ENCODE peak calls at places on chromosomes 12 and 14, in six cellular contexts. Z, T, N, E, W and Q are unnamed samples. For H3K36me3, the result is how much of the 10 kb centered on the place peaks cover.

GRCh38 chr12:49811136-49811535 is 17.1 kb downstream of the NCKAP5L start:
- DNase-seq in W (no peak), Z (no peak), T (no peak), E (no peak), N (no peak), Q (no peak)

GRCh38 chr12:111312016-111312415 is 56.9 kb downstream of the PHETA1 start:
- DNase-seq in N (no peak), W (no peak), T (no peak), Z (no peak), E (no peak), Q (no peak)

GRCh38 chr14:24224618-24225071 is 7.5 kb downstream of the NEDD8 start:
- DNase-seq in E (no peak), N (peak), Z (no peak), W (no peak), T (no peak), Q (no peak)

GRCh38 chr14:70827366-70828151 is 18.2 kb upstream of the MAP3K9 start:
- DNase-seq in N (no peak), T (no peak), E (no peak), Z (no peak), W (no peak), Q (no peak)

GRCh38 chr12:109679716-109680520 is 33.7 kb upstream of the FAM222A start:
- DNase-seq in W (no peak), E (no peak), Z (no peak), T (no peak), N (no peak), Q (no peak)

GRCh38 chr14:59090572-59090971 is 97.9 kb upstream of the DAAM1 start:
- DNase-seq in W (no peak), Z (no peak), N (no peak), E (no peak), T (no peak), Q (no peak)

GRCh38 chr14:61585598-61586538 is 109.4 kb upstream of the HIF1A start:
- DNase-seq in E (no peak), W (no peak), N (peak), T (peak), Z (no peak), Q (no peak)

GRCh38 chr12:107027304-107028053 is 40.5 kb upstream of the MTERF2 start:
- DNase-seq in T (no peak), E (peak), N (no peak), Z (peak), W (no peak), Q (peak)

GRCh38 chr14:64654072-64654899 is 49.9 kb upstream of the PLEKHG3 start:
- DNase-seq in W (no peak), T (no peak), E (no peak), N (no peak), Z (no peak), Q (no peak)

GRCh38 chr12:1886396-1887008 is 31.9 kb downstream of the CACNA2D4 start:
- DNase-seq in N (no peak), Z (no peak), T (no peak), E (no peak), W (no peak), Q (no peak)

GRCh38 chr12:39605996-39606395 is 13.6 kb downstream of the ABCD2 start:
- DNase-seq in W (no peak), E (no peak), Z (no peak), T (no peak), N (no peak), Q (no peak)

GRCh38 chr14:20734079-20734806 is 11.4 kb upstream of the EDDM3A start:
- DNase-seq in T (no peak), Z (no peak), W (no peak), N (no peak), E (no peak), Q (no peak)

GRCh38 chr14:75242546-75243273 is 35.9 kb upstream of the FOS start:
- DNase-seq in Z (peak), N (no peak), W (peak), E (no peak), T (peak), Q (no peak)

GRCh38 chr12:113888435-113888834 is 77.7 kb downstream of the RBM19 start:
- DNase-seq in Z (no peak), T (no peak), W (no peak), E (no peak), N (no peak), Q (no peak)

GRCh38 chr12:84619053-84619452 is 293.5 kb downstream of the SLC6A15 start:
- DNase-seq in E (no peak), T (no peak), W (no peak), Z (no peak), N (no peak), Q (no peak)

GRCh38 chr12:2941524-2941923 is 17.7 kb upstream of the TEAD4 start:
- DNase-seq in N (no peak), T (no peak), Z (no peak), W (no peak), E (no peak), Q (no peak)
- H3K36me3 ChIP-seq in N (under half), T (under half), Z (under half), W (under half), E (under half), Q (under half)

GRCh38 chr14:100078216-100078780 is 13.1 kb downstream of the EVL start:
- DNase-seq in Z (no peak), E (no peak), T (no peak), N (no peak), W (no peak), Q (no peak)
- H3K27ac ChIP-seq in Z (no peak), E (peak), T (no peak), N (peak), W (peak), Q (peak)

DNA sequence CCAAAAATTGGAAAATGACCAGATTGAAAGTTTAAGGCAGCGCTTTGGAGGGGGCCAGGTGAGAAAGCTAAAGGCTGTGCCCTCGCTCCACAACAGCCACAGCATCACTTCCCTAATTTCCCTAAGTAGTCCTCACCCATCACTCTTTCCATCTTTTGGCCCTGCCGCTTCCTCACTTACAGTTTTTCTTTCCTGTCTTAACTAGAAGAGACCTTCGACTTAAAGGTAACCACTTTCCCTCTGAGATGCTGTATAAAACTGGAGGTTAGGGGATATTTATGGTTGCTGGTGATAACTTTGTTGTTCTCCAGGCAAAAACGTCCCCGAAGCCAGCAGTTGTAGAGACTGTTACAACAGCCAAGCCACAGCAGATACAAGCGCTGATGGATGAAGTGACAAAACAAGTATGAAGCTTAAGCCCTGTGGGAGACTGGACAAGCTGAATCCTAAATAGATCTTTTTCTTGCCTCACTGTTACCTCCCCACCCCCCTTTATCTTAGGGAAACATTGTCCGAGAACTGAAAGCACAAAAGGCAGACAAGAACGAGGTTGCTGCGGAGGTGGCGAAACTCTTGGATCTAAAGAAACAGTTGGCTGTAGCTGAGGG is 4.3 kb downstream of the DDIT3 start:
- DNase-seq in N (no peak), W (no peak), T (no peak), Z (no peak), E (no peak), Q (no peak)
- H3K36me3 ChIP-seq in N (half or more), W (half or more), T (under half), Z (under half), E (half or more), Q (half or more)

DNA sequence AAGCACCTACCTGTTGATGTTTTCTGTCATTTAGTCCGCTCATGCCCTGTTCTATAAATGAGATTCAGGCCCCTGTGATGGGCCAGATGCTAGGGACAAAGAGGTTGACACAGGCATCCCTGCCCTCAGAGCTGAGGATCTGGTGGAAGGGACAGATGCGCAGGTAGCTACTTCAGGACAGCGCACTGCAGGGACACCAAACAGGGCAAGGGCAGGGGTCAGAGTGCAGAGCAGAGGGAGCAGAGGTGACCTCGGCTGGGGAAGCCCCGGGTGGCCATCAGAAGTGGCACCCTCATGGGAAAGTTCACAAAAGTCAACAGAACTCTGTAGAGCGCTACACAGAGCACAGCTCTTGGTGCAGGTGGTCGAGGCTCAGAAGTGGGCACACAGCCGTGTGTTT is 5.6 kb upstream of the PNMA1 start:
- DNase-seq in Z (no peak), W (no peak), E (no peak), T (no peak), N (no peak), Q (no peak)
- H3K27ac ChIP-seq in Z (no peak), W (no peak), E (no peak), T (no peak), N (no peak), Q (no peak)

DNA sequence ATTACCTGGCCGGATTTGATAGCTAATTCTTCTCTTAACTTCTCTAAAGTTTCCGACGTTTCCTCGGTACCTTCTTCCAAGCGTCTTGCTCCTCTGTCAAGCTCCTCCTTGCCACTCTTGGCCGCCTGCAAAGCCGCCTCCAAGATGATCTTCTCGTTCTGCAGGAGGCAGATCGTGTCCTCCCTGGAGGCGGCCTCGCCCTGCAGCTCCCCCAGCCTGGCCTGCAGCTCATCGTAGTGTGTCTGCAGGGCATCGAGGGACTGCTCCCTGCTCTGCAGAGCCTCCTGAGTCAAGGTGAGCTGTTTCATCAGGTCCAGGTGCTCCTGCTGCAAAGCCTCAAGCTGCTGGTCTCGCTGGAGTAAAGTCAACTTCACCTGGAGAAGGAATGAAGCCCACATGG is 32.8 kb downstream of the GOLGA3 start:
- DNase-seq in Z (no peak), N (no peak), E (no peak), T (no peak), W (no peak), Q (no peak)
- H3K36me3 ChIP-seq in Z (half or more), N (half or more), E (half or more), T (under half), W (half or more), Q (half or more)

GRCh38 chr14:101843665-101844064 is 82.2 kb downstream of the PPP2R5C start:
- DNase-seq in Z (no peak), W (no peak), N (no peak), T (no peak), E (peak), Q (peak)

GRCh38 chr14:101844219-101844618 is 82.7 kb downstream of the PPP2R5C start:
- DNase-seq in W (no peak), T (no peak), N (no peak), E (no peak), Z (no peak), Q (no peak)

GRCh38 chr14:101845496-101845895 is 84.0 kb downstream of the PPP2R5C start:
- DNase-seq in W (no peak), Z (no peak), E (no peak), N (no peak), T (no peak), Q (no peak)

GRCh38 chr14:101845896-101846295 is 84.4 kb downstream of the PPP2R5C start:
- DNase-seq in Z (no peak), E (no peak), W (no peak), T (no peak), N (no peak), Q (no peak)

GRCh38 chr14:101844752-101845151 is 83.2 kb downstream of the PPP2R5C start:
- DNase-seq in T (no peak), W (no peak), E (no peak), Z (no peak), N (no peak), Q (no peak)
- H3K27ac ChIP-seq in T (no peak), W (no peak), E (peak), Z (no peak), N (no peak), Q (no peak)

DNA sequence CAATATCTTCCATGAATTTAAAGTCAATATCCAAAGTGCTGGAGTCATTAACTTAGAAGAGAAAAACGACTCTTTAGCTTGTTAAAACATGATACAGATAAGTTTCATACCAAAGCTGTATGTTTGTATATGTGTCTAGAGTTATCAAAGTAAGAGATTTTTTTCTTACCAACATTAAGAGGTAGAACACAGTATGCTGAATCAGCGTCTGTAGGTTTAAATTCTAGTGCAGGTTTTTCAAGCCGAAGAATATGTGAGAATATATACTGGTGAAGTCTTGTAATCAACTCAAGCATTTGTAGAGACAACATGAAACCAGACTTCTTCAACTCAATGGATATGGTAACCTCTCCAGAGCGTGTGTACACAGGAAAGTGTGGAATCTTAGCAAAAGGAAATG is 49.6 kb downstream of the DICER1 start:
- DNase-seq in Z (no peak), T (no peak), W (no peak), E (no peak), N (no peak), Q (no peak)
- H3K36me3 ChIP-seq in Z (under half), T (under half), W (half or more), E (half or more), N (half or more), Q (half or more)

DNA sequence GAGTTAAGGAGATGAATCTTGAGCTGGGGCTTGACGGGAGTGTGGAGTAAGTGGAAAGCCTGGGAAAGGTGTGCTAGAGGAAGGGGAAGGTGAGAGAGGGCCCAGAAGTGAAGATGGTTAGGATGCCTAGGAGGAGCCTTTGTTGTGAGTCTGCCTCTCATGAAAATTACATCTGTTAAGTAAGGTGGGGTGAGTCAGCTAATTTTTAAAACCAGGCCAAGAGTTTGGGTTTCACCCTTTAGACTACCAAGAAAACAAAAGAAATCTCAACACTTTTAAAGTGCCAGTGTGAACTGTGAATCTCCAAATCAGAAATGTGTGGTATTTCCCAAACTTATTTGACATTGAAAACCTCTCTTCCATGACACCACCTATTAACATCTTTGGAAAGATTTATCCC is 185.2 kb downstream of the CRADD start:
- DNase-seq in T (no peak), Z (no peak), W (no peak), E (no peak), N (no peak), Q (no peak)
- H3K27ac ChIP-seq in T (no peak), Z (no peak), W (no peak), E (no peak), N (no peak), Q (no peak)

GRCh38 chr14:52873096-52873495 is 77.8 kb downstream of the FERMT2 start:
- DNase-seq in N (no peak), Z (no peak), T (no peak), W (no peak), E (no peak), Q (no peak)
- H3K36me3 ChIP-seq in N (half or more), Z (under half), T (under half), W (half or more), E (under half), Q (under half)

GRCh38 chr12:56622535-56622934 is 7.6 kb downstream of the BAZ2A start:
- DNase-seq in T (no peak), N (no peak), W (no peak), E (no peak), Z (no peak), Q (no peak)
- H3K27ac ChIP-seq in T (no peak), N (no peak), W (no peak), E (no peak), Z (no peak), Q (no peak)